ENCODE peak calls at places on chromosome 1, in five cellular contexts. K, Y, V, Z and R are unnamed samples.

GRCh38 chr1:103111926-103112325 is 3.6 kb upstream of the COL11A1 start:
- DNase-seq in Z (no peak), V (no peak), K (no peak), Y (no peak), R (no peak)

GRCh38 chr1:43069481-43070050 is 102.5 kb downstream of the EBNA1BP2 start:
- DNase-seq in Z (no peak), Y (no peak), V (no peak), K (no peak), R (no peak)

GRCh38 chr1:117608213-117608612 is 2.4 kb downstream of the TENT5C start:
- DNase-seq in V (no peak), K (no peak), Z (no peak), Y (peak; percentile 60), R (no peak)

GRCh38 chr1:210598135-210598652 is 269.5 kb downstream of the HHAT start:
- DNase-seq in V (no peak), K (no peak), Y (no peak), Z (no peak), R (no peak)

GRCh38 chr1:15180945-15181523 is 27.5 kb downstream of the TMEM51 start:
- DNase-seq in V (no peak), K (no peak), Y (no peak), Z (no peak), R (no peak)

GRCh38 chr1:90133133-90133532 is 138.2 kb downstream of the ZNF326 start:
- DNase-seq in Z (no peak), Y (no peak), V (no peak), K (no peak), R (no peak)

GRCh38 chr1:154155282-154155681 is 409 bp upstream of the NUP210L start:
- DNase-seq in K (no peak), Z (no peak), V (no peak), Y (peak; percentile 84), R (no peak)

GRCh38 chr1:88735909-88736308 is 51.8 kb downstream of the PKN2 start:
- DNase-seq in Y (no peak), Z (no peak), V (no peak), K (no peak), R (no peak)

GRCh38 chr1:28147264-28148094 is 29.0 kb downstream of the PTAFR start:
- DNase-seq in V (no peak), Z (no peak), Y (no peak), K (no peak), R (no peak)

GRCh38 chr1:26697978-26698849 is 2.4 kb downstream of the ARID1A start:
- DNase-seq in Y (peak; percentile 75), V (peak; percentile 63), K (peak; percentile 73), Z (no peak), R (no peak)
- TF ChIP-seq CTCF in Y (no peak), V (no peak), K (no peak), Z (no peak), R (no peak)

GRCh38 chr1:67304023-67304422 is 3.6 kb upstream of the IL12RB2 start:
- DNase-seq in K (no peak), V (no peak), Y (no peak), Z (no peak), R (no peak)

GRCh38 chr1:67299296-67299695 is 8.4 kb upstream of the IL12RB2 start:
- DNase-seq in V (no peak), Y (no peak), Z (no peak), K (no peak), R (no peak)

GRCh38 chr1:67300561-67300960 is 7.1 kb upstream of the IL12RB2 start:
- DNase-seq in K (no peak), Z (no peak), Y (no peak), V (no peak), R (no peak)

GRCh38 chr1:67294836-67295622 is 12.6 kb upstream of the IL12RB2 start:
- DNase-seq in V (no peak), K (no peak), Z (no peak), Y (no peak), R (no peak)

DNA sequence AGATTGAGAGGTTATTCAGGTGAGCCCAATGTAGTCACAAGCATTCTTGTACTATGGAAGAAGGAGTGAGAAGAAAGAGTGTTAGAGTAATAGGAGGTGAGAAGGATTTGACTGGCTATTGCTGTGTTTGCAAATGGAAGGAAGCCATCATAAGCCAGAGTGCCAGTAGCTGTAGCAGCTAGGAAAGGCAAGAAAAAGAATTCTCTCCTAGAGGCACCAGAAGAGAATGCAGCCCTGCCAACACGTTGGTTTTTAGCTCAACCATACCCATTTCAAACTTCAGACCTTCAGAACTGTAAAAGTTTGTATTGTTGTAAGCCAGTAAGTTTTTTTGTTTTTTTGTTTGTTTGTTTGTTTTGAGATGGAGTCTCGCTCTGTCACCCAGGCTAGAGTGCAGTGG is 8.9 kb upstream of the IL12RB2 start:
- DNase-seq in V (no peak), Y (no peak), Z (no peak), K (no peak), R (no peak)
- TF ChIP-seq CTCF in V (no peak), Y (no peak), Z (no peak), K (no peak), R (peak; percentile 43)

DNA sequence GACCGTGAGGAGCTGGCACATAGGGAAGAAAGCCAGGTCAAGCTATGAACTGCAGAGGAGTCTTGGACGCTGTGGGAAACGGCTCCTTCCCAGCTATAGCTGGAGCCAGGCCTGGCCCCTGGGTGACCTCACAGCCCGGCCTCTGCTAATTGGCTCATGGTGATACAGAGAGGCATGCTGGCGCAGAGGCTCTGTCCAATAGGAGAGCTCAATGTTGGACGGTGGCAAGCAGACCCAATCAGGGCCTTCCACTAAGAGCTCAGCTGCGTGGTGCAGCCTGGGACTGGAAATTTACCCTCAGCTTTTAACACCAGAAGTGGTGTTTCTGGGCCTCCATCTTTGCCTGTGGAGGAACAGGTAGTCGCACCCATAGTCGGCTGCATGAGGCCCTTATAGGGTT is 64.4 kb upstream of the GRHL3 start:
- DNase-seq in V (no peak), Z (no peak), Y (no peak), K (no peak), R (no peak)
- TF ChIP-seq CTCF in V (no peak), Z (no peak), Y (no peak), K (no peak), R (no peak)

GRCh38 chr1:223133824-223134435 is 9.1 kb downstream of the TLR5 start:
- DNase-seq in V (peak; percentile 88), Y (peak; percentile 87), Z (peak; percentile 73), K (peak; percentile 93), R (peak; percentile 92)

GRCh38 chr1:223135176-223135575 is 7.9 kb downstream of the TLR5 start:
- DNase-seq in Z (no peak), K (no peak), V (no peak), Y (peak; percentile 79), R (no peak)

GRCh38 chr1:223133301-223133823 is 9.7 kb downstream of the TLR5 start:
- DNase-seq in Z (no peak), K (no peak), V (no peak), Y (no peak), R (no peak)

GRCh38 chr1:223125249-223125648 is 17.8 kb downstream of the TLR5 start:
- DNase-seq in V (no peak), K (no peak), Y (no peak), Z (no peak), R (no peak)

GRCh38 chr1:223129229-223129851 is 13.7 kb downstream of the TLR5 start:
- DNase-seq in K (peak; percentile 88), Z (peak; percentile 50), V (peak; percentile 70), Y (peak; percentile 85), R (peak; percentile 84)
- TF ChIP-seq CTCF in K (peak; percentile 91), Z (peak; percentile 83), V (peak; percentile 80), Y (peak; percentile 80), R (peak; percentile 96)

GRCh38 chr1:147651466-147651865 is 18.9 kb downstream of the ACP6 start:
- DNase-seq in K (no peak), V (no peak), Z (no peak), Y (no peak), R (no peak)

GRCh38 chr1:147648933-147649332 is 21.4 kb downstream of the ACP6 start:
- DNase-seq in Z (no peak), V (no peak), Y (no peak), K (no peak), R (no peak)

GRCh38 chr1:147643974-147644373 is 26.4 kb downstream of the ACP6 start:
- DNase-seq in V (no peak), Z (no peak), K (no peak), Y (no peak), R (no peak)

DNA sequence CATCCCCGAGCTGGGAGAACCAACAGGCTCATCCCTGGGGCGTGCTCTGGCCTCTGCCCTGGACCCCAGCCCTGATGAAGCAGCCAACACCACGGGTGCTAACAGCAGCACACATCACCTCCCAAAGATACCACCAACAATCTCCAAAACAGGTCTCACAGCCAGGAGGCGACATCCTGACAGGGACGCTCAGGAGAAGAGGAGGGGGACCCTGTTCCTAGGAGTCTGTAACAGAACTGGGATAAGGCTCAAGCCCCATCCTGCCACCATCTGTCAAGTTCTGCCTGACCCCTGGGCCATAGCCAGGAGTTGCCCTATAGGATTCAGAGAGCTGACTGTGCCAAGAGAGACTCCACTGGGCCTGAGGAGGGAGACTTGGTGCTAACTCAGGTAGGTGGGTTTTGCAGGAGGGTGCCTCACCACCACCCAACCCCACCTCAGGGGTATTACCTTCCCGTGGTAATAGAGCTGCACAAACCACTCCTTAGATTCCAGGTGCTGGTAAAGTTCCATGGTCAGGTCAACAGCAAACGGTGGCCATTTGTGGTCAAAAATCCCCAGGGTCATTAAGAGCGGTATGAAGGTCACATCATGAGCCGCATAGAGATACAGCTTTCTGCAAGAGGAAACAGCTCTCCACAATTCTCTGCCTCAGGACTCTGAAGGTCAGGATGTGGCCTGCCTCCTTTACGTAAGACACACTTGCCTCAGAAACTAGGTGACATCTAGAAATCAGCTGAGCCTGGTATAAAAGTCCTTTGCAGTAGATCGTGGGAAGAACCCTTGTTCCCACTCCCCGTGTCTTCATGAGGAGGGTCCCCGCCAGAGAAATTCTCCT is 22.3 kb downstream of the ACP6 start:
- DNase-seq in Z (peak; percentile 24), Y (no peak), V (no peak), K (no peak), R (no peak)
- TF ChIP-seq CTCF in Z (no peak), Y (no peak), V (no peak), K (no peak), R (no peak)

GRCh38 chr1:40769815-40770214 is 13.8 kb upstream of the KCNQ4 start:
- DNase-seq in V (no peak), K (no peak), Z (no peak), Y (peak; percentile 68), R (no peak)
- TF ChIP-seq CTCF in V (no peak), K (peak; percentile 8), Z (no peak), Y (no peak), R (no peak)